ENCODE peak calls at places on chromosomes 11 and 22, in four cellular contexts. V is sigmoid colon, J is GM23338, Z is breast epithelium. C is an unnamed sample.
A peak's percentile ranks its signal among the peaks of the same experiment; 100 is the strongest.

GRCh38 chr11:12008790-12009616 is 577 bp upstream of the DKK3 start:
- DNase-seq in V (peak; percentile 76), J (peak; percentile 88), Z (no peak), C (no peak)

GRCh38 chr11:119484741-119485605 is 62.0 kb upstream of the THY1 start:
- DNase-seq in V (peak; percentile 57), J (peak; percentile 77), Z (peak; percentile 48), C (peak; percentile 84)

GRCh38 chr11:36478700-36479329 is 31.3 kb downstream of the TRAF6 start:
- DNase-seq in V (no peak), J (peak; percentile 73), Z (no peak), C (no peak)

GRCh38 chr11:8060801-8061554 is 20.0 kb upstream of the TUB start:
- DNase-seq in V (peak; percentile 65), J (no peak), Z (no peak), C (no peak)

GRCh38 chr11:101912823-101913284 is 2.0 kb upstream of the CEP126 start:
- DNase-seq in V (no peak), J (no peak), Z (no peak), C (no peak)

GRCh38 chr22:46652081-46652929 is 32.1 kb downstream of the GRAMD4 start:
- DNase-seq in V (no peak), J (no peak), Z (no peak), C (no peak)

GRCh38 chr11:14095882-14096281 is 133.4 kb downstream of the SPON1 start:
- DNase-seq in V (no peak), J (no peak), Z (no peak), C (no peak)

GRCh38 chr11:69249086-69249640 is 44.8 kb upstream of the MYEOV start:
- DNase-seq in V (peak; percentile 22), J (no peak), Z (no peak), C (no peak)

GRCh38 chr11:86792150-86792549 is 8.2 kb upstream of the PRSS23 start:
- DNase-seq in V (no peak), J (no peak), Z (no peak), C (no peak)

GRCh38 chr11:115939726-115940421 is 435.7 kb upstream of the CADM1 start:
- DNase-seq in V (no peak), J (no peak), Z (no peak), C (no peak)

GRCh38 chr11:109547356-109548027 is 125.5 kb downstream of the C11orf87 start:
- DNase-seq in V (no peak), J (no peak), Z (no peak), C (no peak)

GRCh38 chr22:30857791-30858190 is 110.8 kb downstream of the MORC2 start:
- DNase-seq in V (no peak), J (no peak), Z (peak; percentile 37), C (no peak)

GRCh38 chr22:24391836-24392217 is 35.6 kb upstream of the ADORA2A start:
- DNase-seq in V (no peak), J (no peak), Z (no peak), C (no peak)

GRCh38 chr11:111441443-111441842 is 62.4 kb upstream of the POU2AF1 start:
- DNase-seq in V (peak; percentile 78), J (no peak), Z (no peak), C (no peak)

GRCh38 chr11:19698493-19699292 is 13.9 kb upstream of the NAV2 start:
- DNase-seq in V (peak; percentile 89), J (no peak), Z (no peak), C (no peak)

GRCh38 chr11:72972541-72973128 is 158.4 kb downstream of the ATG16L2 start:
- DNase-seq in V (no peak), J (no peak), Z (no peak), C (no peak)

GRCh38 chr11:530960-531825 is 4.2 kb downstream of the HRAS start:
- DNase-seq in V (no peak), J (no peak), Z (no peak), C (no peak)

GRCh38 chr11:31802000-31802551 is 9.0 kb downstream of the PAX6 start:
- DNase-seq in V (no peak), J (no peak), Z (no peak), C (no peak)
- H3K27me3 ChIP-seq in V (peaks cover 100% of the 10 kb centered on the region), J (peaks cover 100% of the 10 kb centered on the region), Z (no peaks in the 10 kb centered on the region), C (peaks cover 26% of the 10 kb centered on the region)

DNA sequence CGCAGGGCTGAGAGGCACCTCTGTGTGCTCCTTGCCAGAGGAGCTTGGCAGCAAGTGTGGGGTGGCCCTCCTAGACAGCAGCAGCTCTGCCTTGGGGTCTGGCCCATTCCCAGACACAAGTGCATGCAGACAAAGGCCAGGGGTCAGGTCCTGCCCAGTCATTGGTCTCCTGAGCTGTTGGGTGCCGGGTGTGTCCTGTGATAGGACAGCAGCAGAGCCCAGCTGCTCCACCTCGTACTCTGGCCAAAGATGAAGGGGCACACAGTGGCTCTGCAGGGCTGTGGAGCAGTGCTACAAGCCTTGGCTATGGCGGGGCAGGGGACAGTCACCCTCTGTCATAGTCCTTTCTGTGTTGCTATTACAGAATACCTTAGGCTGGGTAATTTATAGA is 17.3 kb upstream of the OSBPL5 start:
- DNase-seq in V (peak; percentile 52), J (no peak), Z (no peak), C (no peak)
- TF ChIP-seq POLR2AphosphoS5 in V (no peak), J (no peak), Z (no peak), C (no peak)

DNA sequence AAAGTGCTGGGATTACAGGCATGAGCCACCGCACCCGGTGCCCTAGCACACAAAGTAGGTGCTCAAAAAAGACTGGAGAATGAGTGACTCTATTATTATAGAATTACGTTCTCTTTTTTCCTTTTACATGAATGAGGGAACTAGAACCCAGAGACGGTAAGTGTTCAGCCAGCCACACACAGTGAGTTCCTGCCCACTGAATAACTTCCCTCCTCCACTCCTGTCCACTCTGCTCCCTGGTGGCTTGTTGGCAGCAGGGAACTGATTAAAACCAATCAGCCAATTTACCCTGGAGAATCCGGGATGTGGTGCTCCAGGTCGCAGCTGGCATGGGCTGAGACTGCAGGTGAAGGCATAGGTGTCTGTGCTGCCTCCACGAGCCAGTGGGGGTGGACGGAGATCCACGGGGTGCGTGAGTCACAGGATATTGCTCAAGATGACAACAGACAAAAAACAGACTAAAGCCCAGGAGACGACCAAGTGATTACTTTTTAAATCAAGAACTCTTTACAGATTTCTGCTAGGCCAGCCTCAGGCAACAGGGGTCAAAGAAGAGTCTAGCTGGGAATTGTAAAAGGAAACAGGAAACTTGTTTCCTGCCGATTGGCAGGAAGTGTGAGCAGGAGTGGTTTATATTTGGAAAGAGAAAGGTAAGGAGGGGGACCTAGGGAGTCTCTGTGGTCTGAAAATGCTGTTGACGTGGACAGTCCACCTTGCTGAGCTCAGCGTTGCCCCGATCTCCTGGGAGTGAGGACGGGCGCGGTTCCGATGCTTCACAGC is 95.2 kb upstream of the TP53I11 start:
- DNase-seq in V (peak; percentile 84), J (no peak), Z (peak; percentile 68), C (no peak)
- H3K4me1 ChIP-seq in V (peaks cover 37% of the 10 kb centered on the region), J (no peaks in the 10 kb centered on the region), Z (no peaks in the 10 kb centered on the region), C (peaks cover 46% of the 10 kb centered on the region)

DNA sequence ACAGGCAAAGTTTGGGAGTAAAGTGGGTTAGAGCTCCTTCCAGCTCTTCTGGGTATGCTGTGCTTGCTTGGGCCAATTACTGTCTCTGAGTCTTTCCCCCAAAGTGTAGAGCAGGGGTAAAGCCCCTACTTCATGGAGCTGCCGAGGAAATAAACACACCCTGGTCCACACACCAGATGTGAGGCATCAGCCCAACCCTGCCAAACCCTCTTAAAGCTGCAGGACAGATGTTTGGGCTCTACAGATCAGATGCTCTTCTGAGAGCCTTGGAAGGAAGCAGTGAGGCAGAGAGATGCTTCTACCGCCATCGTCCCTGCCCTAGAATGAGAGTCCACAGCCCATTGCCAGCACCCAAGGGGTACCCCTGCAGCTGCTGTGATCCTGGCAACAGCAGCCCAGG is 64.7 kb downstream of the ELFN2 start:
- DNase-seq in V (no peak), J (no peak), Z (no peak), C (no peak)
- H3K27me3 ChIP-seq in V (peaks cover 8% of the 10 kb centered on the region), J (no peaks in the 10 kb centered on the region), Z (no peaks in the 10 kb centered on the region), C (no peaks in the 10 kb centered on the region)

GRCh38 chr11:60762851-60763691 is 6.4 kb downstream of the MS4A15 start:
- DNase-seq in V (no peak), J (peak; percentile 84), Z (no peak), C (no peak)

GRCh38 chr11:60766547-60766946 is 9.9 kb downstream of the MS4A15 start:
- DNase-seq in V (no peak), J (no peak), Z (peak; percentile 19), C (no peak)

GRCh38 chr11:60763692-60764369 is 7.2 kb downstream of the MS4A15 start:
- DNase-seq in V (no peak), J (no peak), Z (peak; percentile 19), C (no peak)

GRCh38 chr11:60765355-60765754 is 8.7 kb downstream of the MS4A15 start:
- DNase-seq in V (no peak), J (no peak), Z (peak; percentile 9), C (no peak)

GRCh38 chr11:60764879-60765278 is 8.2 kb downstream of the MS4A15 start:
- DNase-seq in V (no peak), J (peak; percentile 40), Z (peak; percentile 14), C (no peak)
- TF ChIP-seq POLR2AphosphoS5 in V (no peak), J (no peak), Z (no peak), C (no peak)

GRCh38 chr22:23110922-23111527 is 30.8 kb downstream of the RSPH14 start:
- DNase-seq in V (no peak), J (no peak), Z (no peak), C (no peak)

GRCh38 chr22:23113847-23114720 is 27.7 kb downstream of the RSPH14 start:
- DNase-seq in V (no peak), J (no peak), Z (no peak), C (no peak)

GRCh38 chr22:23114721-23115020 is 27.1 kb downstream of the RSPH14 start:
- DNase-seq in V (no peak), J (no peak), Z (no peak), C (no peak)

GRCh38 chr22:23113067-23113846 is 28.5 kb downstream of the RSPH14 start:
- DNase-seq in V (no peak), J (no peak), Z (no peak), C (no peak)

DNA sequence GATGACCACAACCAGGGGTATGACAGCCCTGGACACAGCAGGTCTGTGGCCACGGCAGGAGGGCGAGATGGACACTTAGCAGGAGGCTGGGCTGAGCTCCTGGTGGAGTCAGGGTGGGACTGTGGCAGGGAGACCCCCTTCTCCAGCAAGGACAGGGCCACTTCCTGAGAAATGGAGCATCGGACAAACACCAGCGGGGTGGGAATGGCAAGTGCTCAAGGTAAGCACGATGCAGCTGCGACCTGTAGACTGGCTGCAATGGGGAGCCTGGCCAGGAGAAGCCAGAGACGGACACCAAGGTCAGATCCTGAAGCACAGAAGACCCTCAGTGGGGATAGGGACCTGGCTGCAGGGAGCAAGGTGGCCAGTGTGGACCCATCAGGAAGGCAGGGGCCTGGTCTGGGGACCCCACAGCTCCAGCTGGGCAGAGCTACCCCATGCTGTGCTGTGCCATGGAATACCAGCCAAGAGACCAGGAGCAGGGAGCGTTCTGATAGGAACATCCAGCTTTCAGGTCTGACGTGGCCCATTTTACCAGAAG is 29.2 kb downstream of the RSPH14 start:
- DNase-seq in V (no peak), J (no peak), Z (no peak), C (no peak)
- H3K4me1 ChIP-seq in V (no peaks in the 10 kb centered on the region), J (no peaks in the 10 kb centered on the region), Z (no peaks in the 10 kb centered on the region), C (peaks cover 19% of the 10 kb centered on the region)

GRCh38 chr11:64064374-64065140 is 28.8 kb downstream of the FLRT1 start:
- DNase-seq in V (peak; percentile 82), J (no peak), Z (no peak), C (no peak)
- H3K27me3 ChIP-seq in V (no peaks in the 10 kb centered on the region), J (peaks cover 83% of the 10 kb centered on the region), Z (no peaks in the 10 kb centered on the region), C (no peaks in the 10 kb centered on the region)